ENCODE peak calls at places on chromosomes 5 and 9, in four cellular contexts. P is Panc1, F is RWPE1, H is Caco-2. L is an unnamed sample.

GRCh38 chr5:169299651-169300467 is 1.1 kb downstream of the SLIT3 start:
- DNase-seq in P (no peak), F (no peak), H (no peak), L (peak)

GRCh38 chr9:70407081-70407503 is 7.4 kb downstream of the KLF9 start:
- DNase-seq in P (no peak), F (no peak), H (no peak), L (peak)

GRCh38 chr5:167602077-167602476 is 689.4 kb upstream of the WWC1 start:
- DNase-seq in P (no peak), F (no peak), H (no peak), L (no peak)

GRCh38 chr5:37054391-37054790 is 177.8 kb downstream of the NIPBL start:
- DNase-seq in P (no peak), F (no peak), H (no peak), L (no peak)

GRCh38 chr9:97853844-97854695 is 1.0 kb downstream of the FOXE1 start:
- DNase-seq in P (no peak), F (peak), H (no peak), L (no peak)

GRCh38 chr5:9045946-9046345 is 499.9 kb downstream of the SEMA5A start:
- DNase-seq in P (no peak), F (no peak), H (no peak), L (no peak)

GRCh38 chr5:132407970-132408369 is 38.5 kb downstream of the SLC22A5 start:
- DNase-seq in P (no peak), F (no peak), H (no peak), L (no peak)

GRCh38 chr5:147751156-147751830 is 31.2 kb downstream of the JAKMIP2 start:
- DNase-seq in P (no peak), F (no peak), H (no peak), L (no peak)

GRCh38 chr9:88092699-88093359 is 45.4 kb downstream of the SPATA31C2 start:
- DNase-seq in P (no peak), F (no peak), H (peak), L (no peak)

GRCh38 chr5:135654646-135655045 is 75.9 kb upstream of the CXCL14 start:
- DNase-seq in P (no peak), F (no peak), H (no peak), L (no peak)

GRCh38 chr5:107129051-107129450 is 541.7 kb downstream of the EFNA5 start:
- DNase-seq in P (no peak), F (no peak), H (no peak), L (no peak)

GRCh38 chr5:177315411-177315810 is 3.7 kb upstream of the MXD3 start:
- DNase-seq in P (no peak), F (no peak), H (no peak), L (no peak)

GRCh38 chr5:34002629-34003328 is 5.1 kb downstream of the AMACR start:
- DNase-seq in P (no peak), F (no peak), H (no peak), L (no peak)

GRCh38 chr5:139795074-139796001 is at the start of gene PSD2:
- DNase-seq in P (no peak), F (peak), H (peak), L (no peak)

GRCh38 chr9:69243116-69243515 is 69.0 kb downstream of the TJP2 start:
- DNase-seq in P (no peak), F (no peak), H (no peak), L (no peak)

GRCh38 chr5:154287136-154287535 is 96.6 kb downstream of the GALNT10 start:
- DNase-seq in P (no peak), F (peak), H (peak), L (no peak)

GRCh38 chr5:102433473-102433872 is 65.3 kb downstream of the SLCO6A1 start:
- DNase-seq in P (no peak), F (no peak), H (no peak), L (no peak)

GRCh38 chr5:172283020-172283861 is at the start of gene UBTD2:
- DNase-seq in P (no peak), F (peak), H (peak), L (peak)

GRCh38 chr5:82489668-82490067 is 211.5 kb upstream of the RPS23 start:
- DNase-seq in P (no peak), F (no peak), H (no peak), L (no peak)

GRCh38 chr5:82499845-82500244 is 221.7 kb upstream of the RPS23 start:
- DNase-seq in P (no peak), F (no peak), H (no peak), L (no peak)

GRCh38 chr5:82493217-82493616 is 215.1 kb upstream of the RPS23 start:
- DNase-seq in P (no peak), F (no peak), H (no peak), L (no peak)

GRCh38 chr5:82497242-82497641 is 219.1 kb upstream of the RPS23 start:
- DNase-seq in P (no peak), F (no peak), H (no peak), L (no peak)

GRCh38 chr5:82494942-82495341 is 216.8 kb upstream of the RPS23 start:
- DNase-seq in P (no peak), F (no peak), H (no peak), L (peak)
- TF ChIP-seq CTCF in P (no peak), F (no peak), H (peak), L (peak)

DNA sequence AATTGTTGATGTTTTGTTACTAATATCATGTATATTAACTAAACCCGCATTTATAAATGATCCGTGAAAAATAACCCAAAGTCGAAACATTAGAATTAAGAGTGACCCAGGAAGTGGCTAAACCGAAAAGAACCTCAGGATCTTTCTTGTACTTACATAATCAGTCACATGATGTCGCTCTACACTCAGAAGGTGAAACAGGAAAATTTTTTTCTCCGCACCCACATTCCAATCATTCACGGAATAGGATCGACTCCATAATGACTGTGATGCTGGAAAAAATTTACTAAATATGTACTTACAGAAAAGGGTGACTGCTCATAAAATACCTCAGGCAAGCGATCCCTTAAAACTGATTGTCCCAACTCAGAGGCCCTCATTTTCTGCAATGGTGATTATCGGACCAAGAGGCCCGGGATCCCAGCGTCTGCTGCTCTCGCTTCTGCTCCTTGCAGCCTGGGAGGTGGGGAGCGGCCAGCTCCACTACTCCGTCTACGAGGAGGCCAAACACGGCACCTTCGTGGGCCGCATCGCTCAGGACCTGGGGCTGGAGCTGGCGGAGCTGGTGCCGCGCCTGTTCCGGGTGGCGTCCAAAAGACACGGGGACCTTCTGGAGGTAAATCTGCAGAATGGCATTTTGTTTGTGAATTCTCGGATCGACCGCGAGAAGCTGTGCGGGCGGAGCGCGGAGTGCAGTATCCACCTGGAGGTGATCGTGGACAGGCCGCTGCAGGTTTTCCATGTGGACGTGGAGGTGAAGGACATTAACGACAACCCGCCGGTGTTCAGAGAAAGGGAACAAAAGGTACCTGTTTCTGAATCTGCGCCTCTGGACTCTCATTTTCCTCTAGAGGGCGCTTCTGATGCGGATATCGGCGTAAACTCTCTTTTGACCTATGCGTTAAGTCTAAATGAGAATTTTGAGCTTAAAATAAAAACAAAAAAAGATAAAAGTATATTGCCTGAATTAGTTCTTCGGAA is at the start of gene PCDHA12:
- DNase-seq in P (no peak), F (peak), H (no peak), L (no peak)
- TF ChIP-seq CTCF in P (peak), F (peak), H (no peak), L (peak)

GRCh38 chr5:75412111-75412990 is 75.3 kb downstream of the HMGCR start:
- DNase-seq in P (peak), F (no peak), H (peak), L (no peak)
- TF ChIP-seq CTCF in P (no peak), F (no peak), H (no peak), L (no peak)

DNA sequence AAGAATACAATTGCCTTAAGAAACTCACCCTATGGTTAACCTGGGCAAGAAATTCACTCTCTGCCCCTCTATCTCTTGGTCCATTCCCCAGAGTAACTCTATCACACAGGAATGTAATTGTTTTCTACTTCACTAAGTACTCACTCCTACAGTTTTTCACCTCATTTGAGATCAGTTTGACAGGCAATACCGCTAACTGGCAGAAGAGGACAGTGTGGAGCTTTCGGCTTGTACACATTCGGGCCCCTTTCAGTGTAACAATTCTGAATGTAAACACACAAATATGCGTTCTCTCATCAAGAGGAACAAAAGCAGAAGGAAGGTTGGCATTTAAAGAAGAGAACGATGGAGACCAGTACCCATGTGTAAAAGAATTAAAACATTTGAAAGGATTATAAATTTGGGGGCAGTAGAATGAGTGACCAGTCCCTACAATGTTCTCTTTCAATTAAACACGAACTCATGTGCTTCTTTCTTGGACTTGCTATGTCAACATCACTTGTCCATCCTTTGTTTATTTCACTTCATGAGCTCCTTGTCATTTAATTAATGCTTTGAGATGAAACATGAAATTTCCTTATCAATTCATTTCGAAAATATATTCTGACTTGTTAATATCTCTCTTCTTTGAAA is 188.5 kb upstream of the GRAMD2B start:
- DNase-seq in P (peak), F (peak), H (peak), L (peak)
- TF ChIP-seq CTCF in P (peak), F (peak), H (peak), L (peak)

GRCh38 chr5:138597660-138598400 is 22.6 kb upstream of the HSPA9 start:
- DNase-seq in P (no peak), F (no peak), H (no peak), L (no peak)

GRCh38 chr5:138595396-138595795 is 20.2 kb upstream of the HSPA9 start:
- DNase-seq in P (no peak), F (no peak), H (peak), L (no peak)

GRCh38 chr5:138596105-138596987 is 21.1 kb upstream of the HSPA9 start:
- DNase-seq in P (no peak), F (no peak), H (no peak), L (no peak)

DNA sequence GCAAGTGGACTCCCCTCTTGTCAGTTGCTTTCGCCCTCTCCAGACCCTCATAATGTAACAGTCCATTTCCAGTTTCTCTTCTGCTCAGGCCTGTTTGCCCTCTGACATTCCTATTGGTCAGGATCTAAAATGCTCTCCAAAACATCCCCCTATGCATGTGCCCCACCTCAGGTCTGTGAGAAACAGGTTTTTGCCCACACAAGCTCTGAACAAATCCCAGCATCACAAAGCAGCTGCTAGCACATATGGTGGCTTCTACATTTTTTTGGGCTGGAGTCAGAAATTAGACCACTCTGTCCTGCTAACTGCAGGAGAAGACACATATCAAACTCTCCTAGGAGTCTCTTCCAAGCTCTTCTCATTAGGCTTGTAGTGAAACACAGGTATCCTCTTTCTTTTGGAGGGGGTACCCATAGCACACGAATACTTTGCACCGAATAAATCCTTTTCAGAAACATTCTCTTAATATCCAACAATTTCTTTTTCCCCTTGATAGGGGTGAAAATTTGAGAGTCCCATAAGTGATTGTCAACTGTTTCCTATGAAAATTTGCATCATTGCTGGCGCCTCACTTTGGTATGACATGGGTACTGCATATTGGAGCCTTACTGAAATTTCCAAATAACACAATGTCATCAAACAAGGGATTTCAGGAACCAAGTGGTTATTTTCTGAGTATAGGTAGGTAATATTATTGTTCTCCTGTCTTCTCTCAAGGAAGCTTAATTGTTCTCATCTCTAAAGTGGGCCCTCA is 19.3 kb upstream of the HSPA9 start:
- DNase-seq in P (no peak), F (no peak), H (no peak), L (no peak)
- TF ChIP-seq CTCF in P (peak), F (no peak), H (no peak), L (peak)

DNA sequence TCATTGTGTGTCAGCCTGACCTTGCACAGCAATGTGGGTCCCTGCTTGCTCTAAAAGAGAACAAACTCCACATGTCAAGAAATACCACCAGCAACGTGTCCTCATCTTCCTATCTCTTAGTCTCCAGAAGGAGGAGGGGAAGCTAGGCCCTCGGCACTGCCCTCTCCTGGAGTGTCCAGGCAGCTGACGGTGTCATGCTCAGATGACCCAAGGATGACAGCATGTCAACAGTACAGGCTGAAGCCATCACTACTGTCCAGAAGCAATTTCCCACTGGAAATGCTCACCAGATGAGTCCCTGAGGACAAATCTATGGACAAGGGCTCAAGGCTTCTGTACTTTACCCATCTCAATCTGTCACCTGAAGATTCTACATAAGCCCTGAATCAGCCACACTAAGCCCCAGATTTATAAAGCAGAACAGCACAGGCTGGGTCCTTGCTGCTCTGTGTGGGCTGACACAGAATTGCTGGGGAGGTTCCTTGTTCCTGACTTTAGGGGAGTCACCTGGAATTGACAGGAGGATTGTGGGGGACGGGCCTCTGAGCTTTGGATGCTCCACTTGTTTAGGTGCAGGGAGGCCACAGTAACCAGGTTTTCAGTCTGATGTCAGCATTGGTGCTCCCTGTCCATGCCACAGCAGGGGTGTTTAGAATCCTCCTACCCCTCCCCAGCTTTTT is 210.2 kb downstream of the DAB2IP start:
- DNase-seq in P (peak), F (peak), H (peak), L (no peak)
- TF ChIP-seq CTCF in P (peak), F (no peak), H (peak), L (peak)

L was measured in foreskin keratinocyte.